ENCODE peak calls at places on chromosomes 16 and 17, in nine cellular contexts. Z is CD4-positive, alpha-beta memory T cell; G is neuronal stem cell; M is tibial nerve; D is H7; Y is aorta; U is body of pancreas; T is fibroblast of pulmonary artery; E is IMR-90. X is an unnamed sample.

GRCh38 chr16:74186589-74186988 is 110.0 kb upstream of the PSMD7 start:
- DNase-seq in Z (no peak), G (no peak), M (no peak), D (no peak), Y (no peak), U (no peak), T (no peak), E (peak), X (no peak)

GRCh38 chr16:47826070-47826469 is 329.7 kb downstream of the ABCC12 start:
- DNase-seq in Z (no peak), G (no peak), M (no peak), D (no peak), Y (no peak), U (no peak), T (no peak), E (no peak), X (no peak)

GRCh38 chr17:41917192-41917591 is 1.6 kb downstream of the ACLY start:
- DNase-seq in Z (no peak), G (no peak), M (peak), D (no peak), Y (no peak), U (peak), T (peak), E (peak), X (no peak)

GRCh38 chr17:79038545-79039135 is 14.7 kb downstream of the C1QTNF1 start:
- DNase-seq in Z (no peak), G (no peak), M (peak), D (no peak), Y (peak), U (peak), T (peak), E (peak), X (peak)

GRCh38 chr17:73976676-73977521 is 226.6 kb upstream of the RPL38 start:
- DNase-seq in Z (no peak), G (no peak), M (no peak), D (peak), Y (no peak), U (no peak), T (peak), E (no peak), X (no peak)

GRCh38 chr17:43908111-43908721 is 880 bp upstream of the MPP2 start:
- DNase-seq in Z (peak), G (peak), M (peak), D (peak), Y (peak), U (peak), T (peak), E (peak), X (no peak)

GRCh38 chr17:17098426-17099035 is 56.3 kb downstream of the MPRIP start:
- DNase-seq in Z (no peak), G (no peak), M (peak), D (no peak), Y (no peak), U (no peak), T (peak), E (peak), X (no peak)

GRCh38 chr16:88505405-88506082 is 52.5 kb downstream of the ZFPM1 start:
- DNase-seq in Z (peak), G (no peak), M (no peak), D (peak), Y (no peak), U (peak), T (peak), E (no peak), X (peak)

GRCh38 chr17:2023692-2024571 is 1.2 kb downstream of the RTN4RL1 start:
- DNase-seq in Z (peak), G (peak), M (peak), D (peak), Y (peak), U (peak), T (peak), E (peak), X (peak)

GRCh38 chr17:47242648-47243047 is 11.0 kb upstream of the ITGB3 start:
- DNase-seq in Z (no peak), G (no peak), M (no peak), D (no peak), Y (no peak), U (no peak), T (no peak), E (no peak), X (no peak)

GRCh38 chr17:19461681-19462080 is 50.6 kb downstream of the RNF112 start:
- DNase-seq in Z (no peak), G (no peak), M (no peak), D (no peak), Y (no peak), U (no peak), T (no peak), E (no peak), X (no peak)

GRCh38 chr17:76000016-76000754 is 470 bp upstream of the CDK3 start:
- DNase-seq in Z (peak), G (peak), M (peak), D (peak), Y (no peak), U (peak), T (peak), E (peak), X (peak)

GRCh38 chr17:63634163-63634562 is 11.9 kb downstream of the MAP3K3 start:
- DNase-seq in Z (no peak), G (no peak), M (no peak), D (no peak), Y (peak), U (peak), T (peak), E (peak), X (no peak)

GRCh38 chr17:46818319-46818928 is at the start of gene WNT3:
- DNase-seq in Z (peak), G (no peak), M (no peak), D (peak), Y (no peak), U (no peak), T (no peak), E (no peak), X (peak)

GRCh38 chr17:83065660-83066542 is 13.5 kb upstream of the METRNL start:
- DNase-seq in Z (no peak), G (no peak), M (no peak), D (peak), Y (peak), U (peak), T (no peak), E (no peak), X (peak)

GRCh38 chr17:50151041-50151936 is 812 bp upstream of the PPP1R9B start:
- DNase-seq in Z (peak), G (peak), M (peak), D (peak), Y (peak), U (peak), T (peak), E (peak), X (peak)

GRCh38 chr17:69870751-69871199 is 204.2 kb upstream of the KCNJ16 start:
- DNase-seq in Z (no peak), G (peak), M (no peak), D (peak), Y (no peak), U (no peak), T (no peak), E (peak), X (no peak)

GRCh38 chr16:86865866-86866675 is 287.7 kb downstream of the FOXL1 start:
- DNase-seq in Z (no peak), G (no peak), M (no peak), D (no peak), Y (peak), U (no peak), T (peak), E (peak), X (no peak)

GRCh38 chr16:88839745-88840588 is 16.8 kb downstream of the GALNS start:
- DNase-seq in Z (no peak), G (no peak), M (no peak), D (no peak), Y (no peak), U (no peak), T (no peak), E (no peak), X (peak)

GRCh38 chr17:40516581-40517285 is 15.3 kb upstream of the TNS4 start:
- DNase-seq in Z (peak), G (no peak), M (no peak), D (no peak), Y (no peak), U (no peak), T (no peak), E (no peak), X (no peak)

GRCh38 chr16:62225675-62226074 is 189.4 kb upstream of the CDH8 start:
- DNase-seq in Z (no peak), G (peak), M (peak), D (peak), Y (peak), U (peak), T (peak), E (no peak), X (no peak)

GRCh38 chr17:29215717-29216116 is 30.9 kb upstream of the CRYBA1 start:
- DNase-seq in Z (no peak), G (no peak), M (no peak), D (no peak), Y (no peak), U (no peak), T (peak), E (peak), X (peak)

GRCh38 chr17:46191332-46192210 is 1.7 kb downstream of the KANSL1 start:
- DNase-seq in Z (no peak), G (peak), M (peak), D (peak), Y (no peak), U (no peak), T (peak), E (no peak), X (no peak)

GRCh38 chr17:41966453-41967140 is at the start of gene CNP:
- DNase-seq in Z (peak), G (peak), M (peak), D (peak), Y (peak), U (peak), T (peak), E (peak), X (peak)

GRCh38 chr17:82835766-82836512 is 3.9 kb downstream of the ZNF750 start:
- DNase-seq in Z (no peak), G (no peak), M (no peak), D (peak), Y (no peak), U (no peak), T (no peak), E (no peak), X (no peak)

GRCh38 chr17:19533718-19534561 is at the start of gene SLC47A1:
- DNase-seq in Z (no peak), G (peak), M (no peak), D (peak), Y (peak), U (no peak), T (peak), E (no peak), X (peak)

GRCh38 chr17:4229627-4230026 is 34.2 kb downstream of the ANKFY1 start:
- DNase-seq in Z (no peak), G (no peak), M (peak), D (no peak), Y (peak), U (peak), T (peak), E (peak), X (no peak)
- H3K4me3 ChIP-seq in Z (no peak), G (no peak), M (no peak), D (no peak), Y (peak), U (no peak), T (peak), E (no peak), X (no peak)

DNA sequence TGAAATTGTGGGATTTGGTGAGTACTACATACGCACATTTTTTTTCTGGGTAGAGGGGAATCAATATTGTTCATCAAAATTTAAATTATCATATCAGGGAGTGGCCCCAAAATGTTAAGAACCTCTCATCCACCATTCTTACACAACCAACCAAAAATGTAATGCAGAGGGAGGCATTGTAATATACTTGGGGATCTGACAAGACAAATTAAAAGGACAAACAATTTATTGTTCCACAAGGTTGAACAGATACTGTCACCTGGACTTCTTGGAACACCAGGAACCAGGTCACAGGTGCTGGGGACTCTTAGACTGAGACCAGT is 14.7 kb upstream of the HOXB9 start:
- DNase-seq in Z (no peak), G (no peak), M (no peak), D (peak), Y (no peak), U (no peak), T (no peak), E (no peak), X (no peak)
- H3K4me3 ChIP-seq in Z (no peak), G (no peak), M (no peak), D (no peak), Y (no peak), U (no peak), T (no peak), E (no peak), X (no peak)

GRCh38 chr17:67467500-67468481 is 90.7 kb downstream of the PITPNC1 start:
- DNase-seq in Z (no peak), G (no peak), M (no peak), D (no peak), Y (no peak), U (no peak), T (no peak), E (no peak), X (no peak)
- H3K4me3 ChIP-seq in Z (no peak), G (no peak), M (no peak), D (no peak), Y (no peak), U (no peak), T (no peak), E (no peak), X (no peak)

DNA sequence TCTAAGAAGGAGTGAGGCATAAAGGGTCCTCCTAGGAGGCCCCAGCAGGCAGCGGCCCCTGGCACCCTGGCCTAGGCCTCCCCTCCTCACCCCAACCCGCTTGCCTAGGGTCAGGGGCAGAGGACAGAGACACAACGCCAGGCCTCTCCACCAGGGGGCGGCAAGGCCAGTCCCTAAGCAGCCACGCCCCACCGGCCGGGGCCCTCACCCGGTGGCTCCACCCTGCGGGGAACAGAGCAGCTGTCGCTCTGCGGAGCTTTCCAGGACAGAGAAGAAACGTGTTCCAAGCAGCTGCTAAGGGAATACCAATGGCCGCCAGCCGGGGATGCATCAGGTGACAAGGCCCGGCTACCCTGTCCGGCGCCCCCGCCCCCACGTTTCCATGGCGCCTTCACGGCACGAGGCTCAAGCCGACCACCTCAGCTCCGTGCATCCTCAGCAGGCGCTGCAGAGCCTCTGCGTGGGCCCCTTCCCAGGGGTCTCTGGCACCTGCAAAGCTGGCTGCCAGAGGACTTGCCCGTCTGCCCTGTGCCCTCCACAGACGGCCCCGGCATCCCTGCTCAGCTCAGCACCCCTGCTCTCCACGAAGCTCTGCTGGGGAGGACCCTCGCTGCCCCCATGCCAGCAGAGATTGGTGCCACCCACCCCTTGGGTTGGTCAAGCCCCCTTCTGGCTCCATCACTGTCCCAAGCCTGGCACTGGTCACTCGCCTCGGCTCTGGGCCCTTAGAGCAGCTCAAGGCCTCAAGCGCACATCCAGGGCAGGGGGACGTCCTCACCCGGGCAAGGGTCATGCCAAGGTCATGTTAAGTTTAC is 5.6 kb downstream of the ZNF598 start:
- DNase-seq in Z (peak), G (peak), M (peak), D (peak), Y (peak), U (peak), T (peak), E (peak), X (peak)
- H3K4me3 ChIP-seq in Z (no peak), G (peak), M (no peak), D (no peak), Y (no peak), U (no peak), T (no peak), E (no peak), X (no peak)

GRCh38 chr16:67284699-67285646 is 5.6 kb downstream of the PLEKHG4 start:
- DNase-seq in Z (no peak), G (peak), M (no peak), D (peak), Y (no peak), U (peak), T (peak), E (peak), X (peak)
- H3K4me3 ChIP-seq in Z (no peak), G (no peak), M (no peak), D (no peak), Y (no peak), U (no peak), T (no peak), E (no peak), X (no peak)

X was measured in upper lobe of left lung.